ENCODE peak calls at places on chromosomes 16 and 17, in five cellular contexts. K is effector memory CD8-positive, alpha-beta T cell; Y is stimulated activated CD8-positive, alpha-beta memory T cell treated with anti-CD3 and anti-CD28 coated beads, Interleukin-7, amount 100 ng/mL, for 24 hours; T is aorta; M is HFF-Myc. B is an unnamed sample.

GRCh38 chr16:4962716-4963115 is 4.6 kb downstream of the SEC14L5 start:
- DNase-seq in K (no peak), Y (no peak), T (no peak), M (no peak), B (no peak)

GRCh38 chr17:81681672-81682071 is 1.9 kb downstream of the ARL16 start:
- DNase-seq in K (no peak), Y (no peak), T (no peak), M (no peak), B (peak)

GRCh38 chr17:20267459-20267842 is 199.9 kb downstream of the LGALS9B start:
- DNase-seq in K (peak), Y (peak), T (no peak), M (no peak), B (peak)

GRCh38 chr16:27315333-27316037 is 1.7 kb downstream of the IL4R start:
- DNase-seq in K (peak), Y (no peak), T (peak), M (no peak), B (no peak)

GRCh38 chr17:82440991-82441627 is 9.4 kb downstream of the CYBC1 start:
- DNase-seq in K (no peak), Y (no peak), T (peak), M (no peak), B (peak)

GRCh38 chr17:31579265-31579664 is 187.8 kb downstream of the RAB11FIP4 start:
- DNase-seq in K (no peak), Y (no peak), T (peak), M (no peak), B (peak)

GRCh38 chr17:78777886-78778285 is 4.2 kb downstream of the CYTH1 start:
- DNase-seq in K (no peak), Y (no peak), T (no peak), M (no peak), B (no peak)

GRCh38 chr16:48188449-48189102 is 32.8 kb upstream of the ABCC12 start:
- DNase-seq in K (no peak), Y (no peak), T (no peak), M (no peak), B (no peak)

GRCh38 chr17:69246726-69247375 is 18.2 kb upstream of the ABCA10 start:
- DNase-seq in K (no peak), Y (no peak), T (no peak), M (peak), B (peak)

GRCh38 chr16:47234-47633 is 6.2 kb downstream of the POLR3K start:
- DNase-seq in K (no peak), Y (no peak), T (no peak), M (no peak), B (no peak)

GRCh38 chr17:28684963-28685362 is 23.0 kb downstream of the SUPT6H start:
- DNase-seq in K (no peak), Y (no peak), T (no peak), M (peak), B (peak)

GRCh38 chr16:17366299-17366961 is 104.3 kb downstream of the XYLT1 start:
- DNase-seq in K (no peak), Y (no peak), T (no peak), M (no peak), B (no peak)

GRCh38 chr17:77834170-77835115 is 124.1 kb upstream of the TNRC6C start:
- DNase-seq in K (peak), Y (peak), T (peak), M (no peak), B (peak)

GRCh38 chr17:34303606-34304005 is 15.6 kb upstream of the CCL8 start:
- DNase-seq in K (no peak), Y (no peak), T (no peak), M (no peak), B (no peak)

B was measured in NCI-H69.